ENCODE peak calls at places on chromosomes 12 and 14, in ten cellular contexts. N, B, Q, C, Z, J, I, X, U and R are unnamed samples.

GRCh38 chr12:111773801-111774551 is 7.2 kb downstream of the ALDH2 start:
- DNase-seq in N (peak), B (peak), Q (no peak), C (peak), Z (peak), J (no peak), I (no peak), X (peak), U (peak), R (peak)

GRCh38 chr12:62191747-62192485 is 68.3 kb upstream of the USP15 start:
- DNase-seq in N (no peak), B (peak), Q (peak), C (peak), Z (peak), J (no peak), I (peak), X (no peak), U (no peak), R (no peak)

GRCh38 chr14:53880761-53881160 is 75.9 kb downstream of the BMP4 start:
- DNase-seq in N (no peak), B (no peak), Q (no peak), C (no peak), Z (no peak), J (no peak), I (no peak), X (no peak), U (no peak), R (no peak)

GRCh38 chr12:3313655-3314305 is 177.2 kb upstream of the PRMT8 start:
- DNase-seq in N (no peak), B (no peak), Q (no peak), C (peak), Z (peak), J (peak), I (peak), X (no peak), U (no peak), R (peak)

GRCh38 chr14:105478624-105479305 is 4.1 kb downstream of the CRIP2 start:
- DNase-seq in N (no peak), B (no peak), Q (no peak), C (no peak), Z (no peak), J (no peak), I (no peak), X (no peak), U (no peak), R (no peak)

GRCh38 chr14:54681819-54682261 is 114.9 kb downstream of the SAMD4A start:
- DNase-seq in N (no peak), B (peak), Q (no peak), C (no peak), Z (peak), J (no peak), I (no peak), X (no peak), U (no peak), R (no peak)

GRCh38 chr12:31906581-31907286 is 52.5 kb upstream of the RESF1 start:
- DNase-seq in N (no peak), B (no peak), Q (no peak), C (peak), Z (no peak), J (no peak), I (no peak), X (no peak), U (no peak), R (no peak)

GRCh38 chr14:32027255-32027939 is 49.7 kb upstream of the ARHGAP5 start:
- DNase-seq in N (no peak), B (no peak), Q (no peak), C (peak), Z (no peak), J (no peak), I (no peak), X (no peak), U (no peak), R (no peak)

GRCh38 chr14:77088219-77088618 is 9.8 kb upstream of the CIPC start:
- DNase-seq in N (no peak), B (no peak), Q (peak), C (no peak), Z (no peak), J (no peak), I (no peak), X (peak), U (no peak), R (no peak)

GRCh38 chr12:17369556-17369955 is 720.4 kb downstream of the RERGL start:
- DNase-seq in N (no peak), B (no peak), Q (no peak), C (no peak), Z (no peak), J (no peak), I (no peak), X (no peak), U (no peak), R (no peak)

GRCh38 chr12:32895688-32896437 is 714 bp downstream of the PKP2 start:
- DNase-seq in N (peak), B (no peak), Q (peak), C (no peak), Z (no peak), J (no peak), I (no peak), X (no peak), U (no peak), R (no peak)

GRCh38 chr12:44246481-44247105 is 410.7 kb downstream of the TMEM117 start:
- DNase-seq in N (no peak), B (no peak), Q (no peak), C (no peak), Z (no peak), J (no peak), I (no peak), X (no peak), U (no peak), R (no peak)

GRCh38 chr12:113422030-113422900 is at the start of gene SDSL:
- DNase-seq in N (peak), B (peak), Q (no peak), C (peak), Z (peak), J (no peak), I (no peak), X (peak), U (peak), R (peak)

GRCh38 chr12:46938071-46938678 is 112.4 kb upstream of the SLC38A4 start:
- DNase-seq in N (no peak), B (no peak), Q (no peak), C (no peak), Z (peak), J (no peak), I (no peak), X (no peak), U (no peak), R (no peak)

GRCh38 chr12:89756100-89756637 is 47.5 kb upstream of the ATP2B1 start:
- DNase-seq in N (no peak), B (no peak), Q (no peak), C (no peak), Z (no peak), J (no peak), I (no peak), X (no peak), U (no peak), R (no peak)

GRCh38 chr14:97703006-97703760 is 906.0 kb downstream of the VRK1 start:
- DNase-seq in N (no peak), B (no peak), Q (no peak), C (no peak), Z (no peak), J (peak), I (no peak), X (no peak), U (no peak), R (no peak)

GRCh38 chr12:52121848-52122838 is 42.6 kb downstream of the SMIM41 start:
- DNase-seq in N (no peak), B (peak), Q (peak), C (peak), Z (peak), J (peak), I (peak), X (no peak), U (no peak), R (peak)

GRCh38 chr14:79415726-79416125 is 795.6 kb downstream of the DIO2 start:
- DNase-seq in N (no peak), B (no peak), Q (no peak), C (peak), Z (peak), J (no peak), I (no peak), X (no peak), U (no peak), R (no peak)

GRCh38 chr14:23154876-23155587 is 28.4 kb downstream of the SLC7A8 start:
- DNase-seq in N (peak), B (peak), Q (peak), C (peak), Z (peak), J (no peak), I (no peak), X (peak), U (peak), R (peak)

DNA sequence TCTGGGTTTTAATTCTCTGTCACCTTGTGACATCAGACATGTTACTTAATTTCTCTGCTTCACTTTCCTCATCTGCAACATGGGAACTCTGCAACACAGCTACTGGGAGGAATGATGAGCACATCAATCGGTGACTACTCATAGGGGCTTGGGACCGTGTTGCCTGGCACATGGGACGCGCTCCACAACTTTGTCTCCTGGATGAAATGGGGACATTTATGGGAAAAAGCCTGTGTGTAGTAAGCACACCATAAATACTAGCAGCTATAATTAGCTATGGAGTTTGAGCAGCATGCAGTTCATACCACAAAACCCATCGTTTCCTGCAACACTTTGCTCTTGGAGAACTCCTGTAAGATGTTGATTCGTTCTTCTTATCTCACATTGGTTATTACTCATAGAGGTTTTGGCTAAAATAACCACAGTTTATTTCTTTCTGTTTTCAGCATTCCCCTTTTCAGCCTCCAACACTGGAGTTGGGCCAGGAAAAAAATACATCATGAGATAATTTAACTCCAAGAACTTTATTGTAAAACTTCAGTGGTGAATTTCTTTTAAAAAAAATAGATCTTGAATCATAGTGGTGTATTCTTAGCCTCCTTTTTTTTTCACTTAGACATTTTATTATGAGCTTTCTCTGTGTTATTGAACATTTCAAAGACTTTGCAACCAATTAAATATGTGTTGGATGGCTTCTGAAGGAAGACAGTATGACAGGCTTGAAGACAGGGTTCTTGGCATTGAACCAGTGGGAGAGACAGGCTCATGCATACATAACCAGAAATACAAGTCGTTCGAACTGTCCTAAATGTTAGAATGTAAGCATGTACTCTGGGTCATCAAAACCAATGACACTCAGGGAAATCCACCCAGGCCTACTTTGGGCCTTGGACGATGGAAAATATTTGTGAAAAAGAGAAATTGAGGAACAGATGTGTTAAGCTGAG is 72.7 kb downstream of the RIN3 start:
- DNase-seq in N (peak), B (peak), Q (no peak), C (peak), Z (peak), J (peak), I (peak), X (peak), U (peak), R (peak)
- H3K4me3 ChIP-seq in N (no peak), B (peak), Q (no peak), C (no peak), Z (no peak), J (no peak), I (peak), X (no peak), U (no peak), R (no peak)

DNA sequence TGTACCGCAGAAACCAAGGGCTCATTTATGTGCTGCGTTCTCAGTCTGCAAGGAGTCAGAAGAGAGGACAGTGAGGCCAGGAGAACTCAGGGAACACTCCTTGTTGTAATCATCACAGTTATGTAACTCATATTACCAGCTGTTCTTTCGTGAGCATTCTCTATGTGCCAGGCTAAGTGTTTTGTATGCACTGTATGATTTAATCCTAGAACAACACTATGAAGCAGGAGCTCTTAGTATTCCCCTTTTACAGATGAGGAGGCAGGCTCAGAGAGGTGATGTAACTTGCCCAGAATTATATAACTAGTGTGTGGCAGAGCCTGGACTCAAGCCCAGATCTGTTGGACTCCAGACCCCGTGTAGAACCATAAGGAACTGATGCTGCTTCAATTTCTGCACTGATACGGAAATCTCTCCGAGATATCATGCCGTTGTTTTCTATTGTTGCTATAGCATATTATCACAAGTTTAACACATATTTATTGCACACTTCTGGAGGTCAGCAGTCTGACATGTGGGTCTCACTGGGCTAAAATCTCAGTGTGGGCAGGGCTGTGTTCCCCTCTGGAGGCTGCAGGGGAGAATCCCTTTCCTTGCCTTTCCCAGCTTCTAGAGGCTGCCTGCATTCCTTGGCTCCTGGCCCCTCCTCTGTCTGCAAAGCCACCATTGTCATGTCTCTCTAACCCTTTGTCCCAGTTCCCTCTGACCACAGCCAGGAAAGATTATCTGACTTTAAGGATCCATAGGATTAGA is 16.3 kb upstream of the CD9 start:
- DNase-seq in N (no peak), B (peak), Q (no peak), C (peak), Z (peak), J (no peak), I (no peak), X (no peak), U (peak), R (peak)
- H3K4me3 ChIP-seq in N (no peak), B (no peak), Q (no peak), C (no peak), Z (peak), J (no peak), I (no peak), X (no peak), U (no peak), R (no peak)

GRCh38 chr12:131828671-131829350 is 618 bp downstream of the MMP17 start:
- DNase-seq in N (no peak), B (no peak), Q (no peak), C (peak), Z (peak), J (no peak), I (no peak), X (no peak), U (no peak), R (peak)

GRCh38 chr12:131830335-131831020 is 2.3 kb downstream of the MMP17 start:
- DNase-seq in N (peak), B (peak), Q (peak), C (peak), Z (peak), J (no peak), I (peak), X (peak), U (peak), R (peak)

GRCh38 chr12:131829795-131830334 is 1.7 kb downstream of the MMP17 start:
- DNase-seq in N (no peak), B (no peak), Q (no peak), C (no peak), Z (no peak), J (no peak), I (no peak), X (no peak), U (no peak), R (no peak)

GRCh38 chr12:131827961-131828534 is at the start of gene MMP17:
- DNase-seq in N (no peak), B (peak), Q (peak), C (peak), Z (peak), J (no peak), I (peak), X (no peak), U (no peak), R (peak)

GRCh38 chr12:131829351-131829794 is 1.2 kb downstream of the MMP17 start:
- DNase-seq in N (no peak), B (peak), Q (no peak), C (peak), Z (peak), J (no peak), I (no peak), X (no peak), U (no peak), R (no peak)
- H3K4me3 ChIP-seq in N (peak), B (peak), Q (peak), C (peak), Z (peak), J (no peak), I (peak), X (peak), U (peak), R (peak)

DNA sequence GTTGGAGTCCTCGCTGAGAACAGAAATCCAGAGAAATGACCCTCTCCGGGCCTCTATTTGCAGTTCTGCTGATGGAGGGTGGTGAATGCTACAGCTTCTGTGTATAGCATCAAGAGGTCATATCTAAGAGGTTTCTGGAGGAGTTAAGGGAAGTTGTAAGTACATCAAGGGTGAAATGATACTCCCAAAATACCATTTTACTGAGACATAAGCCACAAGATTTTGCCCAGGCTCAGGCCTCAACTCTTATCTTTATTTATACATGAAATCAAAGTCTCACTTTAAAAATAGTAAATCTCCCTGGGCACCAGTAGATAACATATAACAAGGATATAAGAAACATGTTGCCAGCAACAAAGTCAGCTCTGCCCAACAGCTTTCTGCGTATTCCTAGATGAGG is 40.4 kb downstream of the NIN start:
- DNase-seq in N (no peak), B (peak), Q (no peak), C (no peak), Z (peak), J (no peak), I (no peak), X (no peak), U (no peak), R (no peak)
- H3K4me3 ChIP-seq in N (no peak), B (no peak), Q (no peak), C (no peak), Z (no peak), J (no peak), I (no peak), X (no peak), U (no peak), R (no peak)

GRCh38 chr12:116880213-116880816 is 926 bp downstream of the HRK start:
- DNase-seq in N (no peak), B (peak), Q (no peak), C (peak), Z (peak), J (no peak), I (no peak), X (no peak), U (no peak), R (no peak)
- H3K4me3 ChIP-seq in N (no peak), B (no peak), Q (peak), C (no peak), Z (no peak), J (no peak), I (peak), X (no peak), U (no peak), R (peak)

GRCh38 chr12:68462799-68463198 is 130.6 kb upstream of the MDM1 start:
- DNase-seq in N (no peak), B (no peak), Q (no peak), C (no peak), Z (no peak), J (peak), I (no peak), X (no peak), U (no peak), R (no peak)
- H3K4me3 ChIP-seq in N (no peak), B (no peak), Q (no peak), C (no peak), Z (no peak), J (peak), I (peak), X (no peak), U (no peak), R (peak)

DNA sequence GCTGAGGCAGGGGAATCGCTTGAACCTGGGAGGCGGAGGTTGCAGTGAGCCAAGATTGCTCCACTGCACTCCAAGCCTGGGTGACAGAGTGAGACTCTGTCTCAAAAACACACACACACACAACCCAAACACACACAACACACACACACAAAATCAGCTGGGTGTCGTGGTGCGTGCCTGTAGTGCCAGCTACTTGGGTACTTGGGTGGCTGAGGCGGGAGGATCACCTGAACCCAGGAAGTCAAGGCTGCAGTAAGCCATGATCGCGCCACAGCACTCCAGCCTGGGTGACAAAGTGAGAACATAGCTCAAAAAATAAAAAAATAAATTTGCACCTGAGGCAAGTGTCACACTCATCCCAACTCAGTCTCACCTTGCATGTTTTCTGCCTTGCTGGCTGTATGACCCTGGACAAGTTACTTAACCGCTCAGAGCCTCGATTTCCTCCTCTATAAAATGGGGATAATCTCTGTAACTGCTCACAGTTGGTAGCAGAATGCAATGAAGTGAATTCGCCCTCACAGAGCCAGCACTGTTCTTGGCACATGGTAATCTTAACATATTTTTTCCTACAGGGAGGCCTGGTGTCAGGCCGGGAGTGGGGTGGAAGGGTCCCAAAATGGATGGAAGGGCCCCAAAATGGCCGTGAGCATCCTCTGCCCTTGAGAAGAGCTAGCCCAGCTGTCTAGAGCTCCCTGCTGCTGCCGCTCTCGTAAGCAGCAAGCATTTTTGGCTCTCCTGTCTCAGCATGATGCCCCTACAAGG is 630 bp upstream of the HNF1A start:
- DNase-seq in N (no peak), B (no peak), Q (no peak), C (no peak), Z (no peak), J (no peak), I (no peak), X (no peak), U (no peak), R (no peak)
- H3K4me3 ChIP-seq in N (no peak), B (no peak), Q (no peak), C (no peak), Z (no peak), J (no peak), I (no peak), X (no peak), U (no peak), R (no peak)